ENCODE peak calls at places on chromosomes 11 and 22, in four cellular contexts. I is cardiac muscle cell, X is adrenal gland, F is OCI-LY7. J is an unnamed sample.
A peak's percentile ranks its signal among the peaks of the same experiment; 100 is the strongest.

GRCh38 chr11:15901790-15902189 is 454.6 kb downstream of the SOX6 start:
- DNase-seq in I (no peak), X (no peak), F (no peak), J (no peak)

GRCh38 chr11:86735462-86736302 is 63.3 kb upstream of the ME3 start:
- DNase-seq in I (peak; percentile 77), X (no peak), F (no peak), J (no peak)

GRCh38 chr22:48241658-48242057 is 1479.2 kb downstream of the TBC1D22A start:
- DNase-seq in F (no peak), I (no peak), X (no peak), J (no peak)

GRCh38 chr11:86519064-86519911 is 144.6 kb downstream of the CCDC81 start:
- DNase-seq in F (no peak), X (no peak), I (peak; percentile 81), J (no peak)

GRCh38 chr11:32173435-32173834 is 82.6 kb downstream of the RCN1 start:
- DNase-seq in I (peak; percentile 83), F (no peak), X (peak; percentile 31), J (no peak)

GRCh38 chr11:80958966-80959365 is 1518.1 kb upstream of the TENM4 start:
- DNase-seq in I (no peak), X (no peak), F (no peak), J (no peak)

GRCh38 chr11:116731821-116732739 is 40.7 kb downstream of the BUD13 start:
- DNase-seq in X (no peak), I (no peak), F (no peak), J (no peak)

GRCh38 chr11:71281901-71282300 is 29.5 kb upstream of the SHANK2 start:
- DNase-seq in I (no peak), F (no peak), X (no peak), J (no peak)

GRCh38 chr22:40211481-40212052 is 33.8 kb downstream of the TNRC6B start:
- DNase-seq in X (no peak), I (no peak), F (no peak), J (no peak)

GRCh38 chr11:69563946-69564780 is 76.8 kb upstream of the CCND1 start:
- DNase-seq in F (no peak), X (no peak), I (no peak), J (no peak)

GRCh38 chr11:110076388-110076965 is 16.7 kb upstream of the ZC3H12C start:
- DNase-seq in F (no peak), X (no peak), I (no peak), J (no peak)

GRCh38 chr11:133619397-133619796 is 87.1 kb upstream of the OPCML start:
- DNase-seq in I (no peak), X (no peak), F (no peak), J (no peak)
- TF ChIP-seq CTCF in I (no peak), X (no peak), F (no peak), J (no peak)

DNA sequence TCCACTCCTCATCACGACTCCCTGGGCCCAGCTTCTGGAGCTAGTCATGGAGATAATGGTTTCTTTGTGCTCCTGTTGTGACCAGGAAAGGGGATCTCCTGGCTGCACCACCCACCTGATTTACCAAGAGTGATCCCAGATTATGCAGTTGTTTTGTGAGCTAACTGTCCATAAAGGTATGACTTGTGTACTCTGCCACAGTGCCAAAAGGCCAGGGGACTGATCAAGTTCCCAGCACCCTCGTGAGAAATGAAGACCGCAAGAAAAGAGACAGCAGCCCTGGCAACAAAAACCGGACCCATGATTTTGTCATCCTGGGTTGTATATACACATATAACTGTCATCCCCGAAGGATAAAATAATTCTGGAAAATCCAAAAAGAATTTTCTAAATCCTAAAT is 26.6 kb downstream of the TUB start:
- DNase-seq in I (no peak), X (no peak), F (no peak), J (no peak)
- H3K27ac ChIP-seq in I (no peak overlapping the region), X (no peak overlapping the region), F (no peak overlapping the region), J (no peak overlapping the region)

DNA sequence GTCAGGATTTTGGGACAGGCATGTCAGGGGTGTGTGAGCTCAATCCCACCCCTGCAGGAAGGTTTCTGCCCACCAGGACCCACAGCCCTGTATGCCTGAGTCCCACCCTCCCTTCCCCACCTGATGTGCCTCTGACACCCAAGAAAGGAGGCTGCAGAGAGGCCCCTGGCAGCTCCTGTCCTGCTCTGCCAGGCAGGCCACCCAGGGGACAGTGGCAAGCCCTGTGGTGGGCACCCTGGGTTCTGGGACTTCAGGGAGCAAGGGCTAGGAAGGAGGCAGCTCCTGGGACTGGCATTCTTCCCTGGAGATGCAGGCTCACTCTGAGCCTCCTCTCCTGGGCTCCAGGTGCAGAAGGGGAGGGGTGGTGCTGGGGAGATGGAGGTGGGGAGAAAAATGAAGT is 234.5 kb upstream of the B3GAT1 start:
- DNase-seq in I (no peak), X (no peak), F (no peak), J (no peak)
- H3K9me3 ChIP-seq in I (no peaks in the 10 kb centered on the region), X (no peaks in the 10 kb centered on the region), F (no peaks in the 10 kb centered on the region), J (no peaks in the 10 kb centered on the region)

GRCh38 chr11:130198964-130199363 is 39.4 kb downstream of the ST14 start:
- DNase-seq in X (no peak), I (no peak), F (no peak), J (no peak)
- TF ChIP-seq CTCF in X (no peak), I (no peak), F (peak; percentile 37), J (no peak)

GRCh38 chr22:46931881-46932280 is 169.4 kb downstream of the TBC1D22A start:
- DNase-seq in X (no peak), F (no peak), I (no peak), J (no peak)

GRCh38 chr22:46931414-46931813 is 169.0 kb downstream of the TBC1D22A start:
- DNase-seq in X (no peak), F (no peak), I (peak; percentile 29), J (no peak)

GRCh38 chr22:46929046-46929688 is 166.7 kb downstream of the TBC1D22A start:
- DNase-seq in F (no peak), I (no peak), X (no peak), J (no peak)

GRCh38 chr22:46933040-46933439 is 170.6 kb downstream of the TBC1D22A start:
- DNase-seq in I (no peak), X (no peak), F (no peak), J (no peak)

DNA sequence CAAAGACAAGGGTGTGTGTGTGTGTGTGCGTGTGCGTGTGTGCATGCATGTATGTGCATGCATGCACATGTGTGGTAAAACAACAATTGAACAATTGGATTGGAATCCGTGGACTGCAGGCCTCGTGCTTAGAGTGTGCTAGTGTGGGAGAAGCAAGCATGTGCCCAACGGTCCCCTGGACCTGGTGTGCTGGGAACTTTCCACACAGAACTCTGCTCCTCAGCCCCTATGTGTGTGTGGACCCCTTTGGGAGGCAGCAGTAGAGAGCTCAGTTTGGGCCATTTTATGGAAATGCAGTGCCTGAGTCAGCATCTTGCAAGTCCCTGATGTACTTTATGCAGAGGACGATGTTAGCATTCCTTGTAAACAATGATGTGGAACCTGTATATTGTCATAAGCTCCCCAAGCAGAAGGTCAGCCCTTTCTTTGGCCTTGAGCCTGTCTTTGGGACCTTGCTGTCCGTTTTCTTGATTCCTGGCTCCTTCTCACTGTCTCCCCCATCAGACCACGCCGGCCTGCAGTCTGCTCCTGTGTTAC is 167.3 kb downstream of the TBC1D22A start:
- DNase-seq in X (no peak), I (no peak), F (no peak), J (no peak)
- H3K27ac ChIP-seq in X (no peak overlapping the region), I (no peak overlapping the region), F (no peak overlapping the region), J (no peak overlapping the region)

DNA sequence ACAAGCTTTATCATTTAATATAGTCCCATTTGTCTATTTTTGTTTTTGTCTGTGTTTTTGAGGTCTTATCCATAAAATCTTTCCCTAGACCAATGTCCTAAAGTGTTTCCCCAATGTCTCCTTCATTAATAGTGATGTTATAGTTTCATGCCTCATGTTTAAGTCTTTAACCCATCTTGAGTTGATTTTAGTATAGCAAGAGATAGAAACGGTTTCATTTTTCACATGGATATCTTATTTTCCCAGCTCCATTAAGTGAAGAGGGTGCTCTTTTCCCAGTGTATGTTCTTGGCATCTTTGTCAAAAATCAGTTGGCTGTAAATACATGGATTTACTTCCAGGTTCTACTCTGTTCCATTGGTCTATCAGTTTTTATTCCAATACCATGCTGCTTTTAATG is 58.2 kb downstream of the KCNQ1OT1 start:
- DNase-seq in X (no peak), I (no peak), F (no peak), J (no peak)
- H3K9me3 ChIP-seq in X (peaks cover 29% of the 10 kb centered on the region), I (no peaks in the 10 kb centered on the region), F (peaks cover 23% of the 10 kb centered on the region), J (peaks cover 41% of the 10 kb centered on the region)

GRCh38 chr22:27671413-27671721 is 130.2 kb downstream of the MN1 start:
- DNase-seq in I (no peak), X (no peak), F (no peak), J (no peak)

GRCh38 chr22:27670701-27671412 is 130.7 kb downstream of the MN1 start:
- DNase-seq in F (no peak), X (peak; percentile 63), I (peak; percentile 44), J (no peak)

GRCh38 chr22:27668828-27669797 is 132.4 kb downstream of the MN1 start:
- DNase-seq in F (no peak), X (peak; percentile 70), I (peak; percentile 65), J (no peak)

GRCh38 chr22:27667121-27667843 is 134.3 kb downstream of the MN1 start:
- DNase-seq in X (peak; percentile 36), I (peak; percentile 42), F (no peak), J (no peak)

DNA sequence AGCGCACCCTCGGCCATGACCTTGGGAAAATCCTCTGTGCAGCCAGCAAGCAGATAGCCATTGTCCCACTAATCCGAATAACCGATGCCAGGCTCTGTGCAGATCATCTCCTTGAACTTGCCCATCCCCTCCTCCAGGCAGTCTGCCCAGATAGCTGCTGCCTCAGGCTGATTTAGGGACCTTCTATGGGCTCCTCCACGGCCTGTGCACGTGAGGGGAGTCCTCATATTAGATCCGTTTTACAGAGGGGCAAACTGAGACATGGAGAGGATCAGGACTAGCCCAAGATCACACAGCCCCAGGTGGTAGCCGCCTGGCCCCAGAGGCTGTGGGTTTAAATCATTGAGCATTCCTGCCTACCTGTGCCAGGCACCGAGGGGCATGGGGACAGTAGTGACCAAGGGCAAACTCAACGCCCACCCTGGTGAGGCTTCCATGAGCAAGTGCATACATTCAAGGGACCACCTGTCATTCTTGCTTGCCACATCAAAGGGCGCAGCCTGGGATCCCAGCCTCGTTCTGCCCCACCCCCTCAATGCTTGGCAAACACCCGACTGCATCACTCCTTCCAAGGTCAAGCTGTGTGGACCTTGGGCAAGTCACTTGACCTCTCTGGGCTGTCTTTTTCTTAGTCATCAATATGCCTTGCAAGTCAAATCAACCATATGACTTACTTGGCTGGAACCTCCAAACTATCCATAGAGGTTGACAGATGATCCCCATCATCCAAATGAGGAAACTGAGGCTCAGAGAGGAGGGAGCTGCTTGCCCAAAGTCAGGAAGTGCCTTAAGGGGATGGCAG is 131.6 kb downstream of the MN1 start:
- DNase-seq in X (peak; percentile 47), F (no peak), I (peak; percentile 24), J (no peak)
- TF ChIP-seq CTCF in X (no peak), F (no peak), I (no peak), J (no peak)

GRCh38 chr11:112511271-112511670 is 250.6 kb upstream of the PLET1 start:
- DNase-seq in I (no peak), F (no peak), X (no peak), J (no peak)

GRCh38 chr11:112516261-112516660 is 255.6 kb upstream of the PLET1 start:
- DNase-seq in F (no peak), I (no peak), X (no peak), J (no peak)

GRCh38 chr11:112511906-112512305 is 251.2 kb upstream of the PLET1 start:
- DNase-seq in X (no peak), I (no peak), F (no peak), J (no peak)

GRCh38 chr11:112513936-112514716 is 253.5 kb upstream of the PLET1 start:
- DNase-seq in I (no peak), X (no peak), F (no peak), J (no peak)

GRCh38 chr11:112513417-112513816 is 252.8 kb upstream of the PLET1 start:
- DNase-seq in I (no peak), X (no peak), F (no peak), J (no peak)
- H3K27ac ChIP-seq in I (no peak overlapping the region), X (no peak overlapping the region), F (no peak overlapping the region), J (no peak overlapping the region)